ENCODE peak calls at places on chromosomes 3 and 15, in seven cellular contexts. F, Q, X, K, R, A and Z are unnamed samples. For H4K20me1, the result is how much of the 10 kb centered on the place peaks cover.

GRCh38 chr15:28918141-28918983 is 32.6 kb downstream of the APBA2 start:
- DNase-seq in Q (no peak), F (no peak), A (no peak), K (peak), R (no peak), X (peak), Z (peak)

GRCh38 chr3:45985532-45986302 is 9.9 kb downstream of the FYCO1 start:
- DNase-seq in F (no peak), X (no peak), A (peak), R (no peak), K (no peak), Q (peak), Z (no peak)

GRCh38 chr3:126367316-126367805 is 10.2 kb upstream of the KLF15 start:
- DNase-seq in F (no peak), Q (no peak), R (no peak), K (no peak), A (no peak), X (no peak), Z (peak)

GRCh38 chr3:105449393-105449792 is 82.7 kb downstream of the ALCAM start:
- DNase-seq in A (no peak), F (no peak), K (no peak), X (no peak), Q (no peak), R (no peak), Z (no peak)

GRCh38 chr3:13014755-13015285 is 58.4 kb downstream of the IQSEC1 start:
- DNase-seq in R (no peak), A (no peak), X (no peak), F (no peak), K (no peak), Q (no peak), Z (no peak)

GRCh38 chr3:178703268-178703975 is 167.2 kb downstream of the KCNMB2 start:
- DNase-seq in R (no peak), K (no peak), F (peak), X (no peak), Q (peak), A (peak), Z (peak)

GRCh38 chr3:37419979-37420378 is 245.6 kb upstream of the LRRFIP2 start:
- DNase-seq in F (no peak), Q (no peak), R (no peak), K (no peak), X (peak), A (no peak), Z (no peak)

GRCh38 chr3:141487419-141488345 is 855 bp downstream of the RASA2 start:
- DNase-seq in A (peak), K (peak), F (peak), X (peak), R (peak), Q (peak), Z (peak)

GRCh38 chr3:40404591-40405198 is 17.7 kb downstream of the ENTPD3 start:
- DNase-seq in F (no peak), R (no peak), Q (no peak), X (no peak), A (no peak), K (no peak), Z (no peak)

GRCh38 chr15:67019886-67020520 is 45.4 kb upstream of the SMAD3 start:
- DNase-seq in A (no peak), K (no peak), X (no peak), F (no peak), R (no peak), Q (no peak), Z (no peak)
- H4K20me1 ChIP-seq in A (under half), K (under half), X (under half), F (under half), R (under half), Q (under half), Z (under half)

GRCh38 chr3:177282028-177282655 is 84.9 kb upstream of the TBL1XR1 start:
- DNase-seq in A (no peak), R (no peak), F (no peak), X (no peak), K (no peak), Q (no peak), Z (no peak)
- H3K27ac ChIP-seq in A (no peak), R (no peak), F (no peak), X (no peak), K (no peak), Q (no peak), Z (peak)

DNA sequence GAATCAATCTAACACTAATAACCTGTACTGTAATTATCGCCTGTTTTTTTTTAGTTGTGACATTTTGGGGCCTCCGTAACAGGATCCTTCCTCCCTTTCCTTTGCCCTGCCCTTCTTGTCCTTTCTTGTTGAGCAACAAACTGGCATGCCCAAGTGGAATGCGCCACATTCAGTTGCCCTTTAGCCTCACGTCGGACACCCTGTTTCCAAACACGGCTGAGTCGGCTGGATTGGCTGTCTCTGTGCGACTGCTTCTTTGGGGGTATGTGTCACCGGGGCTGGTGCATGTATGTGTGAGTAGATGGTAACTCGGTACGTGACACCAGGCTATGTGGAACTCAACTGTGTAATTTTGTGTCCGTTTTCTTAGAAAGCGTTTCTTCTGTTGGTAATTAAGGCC is 24.1 kb downstream of the TRAK1 start:
- DNase-seq in F (no peak), Q (no peak), R (no peak), A (no peak), X (peak), K (no peak), Z (no peak)
- H4K20me1 ChIP-seq in F (under half), Q (under half), R (under half), A (under half), X (under half), K (under half), Z (under half)

DNA sequence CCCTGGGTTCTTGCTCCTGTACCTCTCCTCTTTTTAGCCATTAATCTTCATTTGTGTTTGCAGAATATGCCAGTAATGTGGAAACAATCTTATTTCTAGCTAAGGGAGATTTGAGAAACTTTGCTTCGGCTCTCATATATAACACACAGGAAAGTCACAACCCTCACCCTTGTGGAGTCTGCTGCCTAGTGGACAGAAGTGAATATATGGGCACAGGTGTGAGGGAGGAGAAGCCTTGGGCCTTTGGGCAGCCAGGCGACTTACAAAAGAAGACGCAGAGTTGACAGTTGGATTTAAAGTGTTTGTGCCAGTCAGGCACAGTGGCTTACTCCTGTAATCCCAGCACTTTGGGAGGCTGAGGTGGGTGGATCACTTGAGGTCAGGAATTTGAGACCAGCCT is 181.8 kb upstream of the TBL1XR1 start:
- DNase-seq in Q (no peak), X (peak), K (no peak), F (no peak), A (no peak), R (no peak), Z (no peak)
- H3K27ac ChIP-seq in Q (no peak), X (no peak), K (no peak), F (no peak), A (no peak), R (no peak), Z (no peak)

DNA sequence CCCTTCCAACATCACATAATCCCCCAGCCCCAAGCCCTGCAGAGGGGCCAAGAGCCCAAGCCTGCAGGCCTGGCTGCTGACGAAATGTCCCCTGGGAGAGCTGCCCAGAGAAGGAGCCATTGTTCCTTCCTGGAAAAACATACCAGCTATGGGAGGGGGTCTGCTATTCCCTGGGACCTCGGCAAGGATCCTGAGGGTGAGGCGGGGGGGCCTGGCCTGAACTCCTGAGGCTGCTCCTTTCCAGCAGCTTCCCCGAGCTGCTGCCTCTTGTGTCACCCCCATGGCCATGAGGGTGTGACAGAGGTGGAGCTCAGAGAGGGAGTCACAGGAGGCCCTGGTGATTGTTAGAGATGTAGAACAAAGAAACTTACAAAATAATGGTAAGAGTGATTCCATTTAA is 12.9 kb downstream of the LOXL1 start:
- DNase-seq in F (no peak), A (peak), X (no peak), K (no peak), R (no peak), Q (no peak), Z (no peak)
- H4K20me1 ChIP-seq in F (under half), A (under half), X (under half), K (under half), R (under half), Q (under half), Z (under half)

GRCh38 chr3:64207289-64208086 is 17.8 kb downstream of the PRICKLE2 start:
- DNase-seq in A (peak), R (no peak), X (no peak), Q (peak), K (no peak), F (peak), Z (peak)

GRCh38 chr3:64213224-64213893 is 11.9 kb downstream of the PRICKLE2 start:
- DNase-seq in F (no peak), R (no peak), K (no peak), A (peak), X (no peak), Q (no peak), Z (no peak)

GRCh38 chr3:64214697-64215018 is 10.6 kb downstream of the PRICKLE2 start:
- DNase-seq in A (peak), F (peak), Q (peak), K (no peak), X (no peak), R (peak), Z (peak)

GRCh38 chr3:64214002-64214696 is 11.1 kb downstream of the PRICKLE2 start:
- DNase-seq in A (peak), R (peak), K (no peak), X (no peak), Q (peak), F (peak), Z (peak)

GRCh38 chr3:64209866-64210609 is 15.2 kb downstream of the PRICKLE2 start:
- DNase-seq in F (peak), A (peak), Q (no peak), R (peak), X (no peak), K (no peak), Z (no peak)
- H3K27ac ChIP-seq in F (no peak), A (peak), Q (no peak), R (no peak), X (no peak), K (no peak), Z (peak)

GRCh38 chr15:69402816-69403215 is 11.3 kb upstream of the KIF23 start:
- DNase-seq in A (peak), Q (no peak), R (no peak), F (no peak), K (no peak), X (no peak), Z (no peak)
- H4K20me1 ChIP-seq in A (under half), Q (under half), R (under half), F (under half), K (under half), X (under half), Z (under half)

DNA sequence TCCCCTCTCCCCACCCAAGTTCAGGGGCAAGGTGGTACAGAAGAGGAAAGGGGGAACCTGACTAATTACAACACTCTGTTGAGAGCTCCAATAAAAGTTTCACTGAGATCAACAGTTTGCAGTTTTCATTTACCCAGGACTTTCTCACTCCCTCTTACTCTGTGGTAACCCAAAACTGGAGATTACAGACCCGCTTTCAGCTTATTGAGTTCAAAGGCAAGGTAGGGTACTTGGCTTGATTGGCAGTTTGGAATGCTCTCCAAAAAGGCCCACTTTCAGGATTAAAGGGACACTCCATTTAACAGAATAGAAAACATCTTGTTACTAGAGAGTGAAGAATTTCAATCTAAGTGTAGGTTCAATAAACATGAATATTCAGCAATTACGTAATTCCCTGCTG is 117.6 kb upstream of the ETV5 start:
- DNase-seq in X (no peak), K (no peak), A (no peak), Q (no peak), F (no peak), R (no peak), Z (no peak)
- H3K27ac ChIP-seq in X (no peak), K (no peak), A (no peak), Q (no peak), F (no peak), R (no peak), Z (no peak)

GRCh38 chr3:187722206-187722612 is 19.9 kb upstream of the RTP2 start:
- DNase-seq in R (no peak), Q (no peak), A (no peak), F (no peak), K (no peak), X (no peak), Z (no peak)
- H4K20me1 ChIP-seq in R (under half), Q (under half), A (under half), F (under half), K (under half), X (under half), Z (under half)

DNA sequence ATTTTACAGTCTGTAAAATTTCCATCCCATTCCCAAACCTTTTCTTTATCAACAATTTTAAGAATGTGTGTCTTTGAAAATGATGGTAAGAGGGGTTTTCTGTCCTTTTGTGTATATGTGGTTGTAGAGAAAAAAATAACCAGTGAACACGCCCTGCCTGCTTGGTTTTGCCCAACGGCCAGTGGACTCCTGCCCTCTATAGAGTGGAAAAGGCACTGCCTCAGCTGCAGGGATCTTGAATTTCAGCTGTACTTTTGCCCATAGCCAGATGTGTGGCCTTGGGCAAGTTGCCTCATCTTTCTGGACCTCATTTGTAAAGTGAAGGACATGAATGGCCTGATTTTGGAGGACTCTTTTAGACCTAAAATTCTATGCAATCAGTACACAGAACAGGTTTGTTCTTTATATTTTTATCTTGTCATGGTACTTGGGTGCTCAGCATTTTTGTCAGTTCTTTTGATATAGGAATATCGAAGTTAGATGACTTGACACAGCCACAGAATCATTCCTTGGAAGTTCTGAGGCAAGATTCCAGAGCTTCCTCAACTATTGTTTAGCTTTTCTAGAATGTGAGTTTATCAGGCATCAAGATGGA is 81.0 kb downstream of the CLDN11 start:
- DNase-seq in R (no peak), F (peak), Q (peak), X (peak), A (peak), K (peak), Z (peak)
- H3K27ac ChIP-seq in R (no peak), F (no peak), Q (no peak), X (no peak), A (no peak), K (no peak), Z (no peak)